ENCODE peak calls at places on chromosomes 13 and 19, in five cellular contexts. Z, N, J, X and A are unnamed samples.

GRCh38 chr13:51643882-51644281 is 59.6 kb downstream of the WDFY2 start:
- DNase-seq in X (peak; percentile 81), J (no peak), Z (no peak), N (no peak), A (no peak)

GRCh38 chr13:99501952-99502310 is 659 bp downstream of the TM9SF2 start:
- DNase-seq in X (peak; percentile 23), N (no peak), Z (no peak), J (peak; percentile 23), A (no peak)

GRCh38 chr13:57878291-57878690 is 246.7 kb downstream of the PCDH17 start:
- DNase-seq in X (no peak), Z (no peak), N (no peak), J (no peak), A (no peak)

GRCh38 chr19:48329167-48329891 is 4.0 kb downstream of the EMP3 start:
- DNase-seq in Z (no peak), N (no peak), J (no peak), X (peak; percentile 78), A (no peak)

GRCh38 chr19:47467914-47468313 is 3.8 kb downstream of the SLC8A2 start:
- DNase-seq in J (no peak), N (no peak), X (no peak), Z (no peak), A (no peak)

GRCh38 chr13:95261956-95262355 is 39.3 kb downstream of the ABCC4 start:
- DNase-seq in X (no peak), J (no peak), Z (no peak), N (no peak), A (no peak)

GRCh38 chr19:16208064-16208759 is 10.5 kb downstream of the AP1M1 start:
- DNase-seq in Z (no peak), N (no peak), X (no peak), J (no peak), A (no peak)

GRCh38 chr13:27913116-27913515 is 6.7 kb upstream of the PDX1 start:
- DNase-seq in N (no peak), X (no peak), J (no peak), Z (no peak), A (no peak)

GRCh38 chr13:80010846-80011245 is 330.1 kb downstream of the SPRY2 start:
- DNase-seq in N (no peak), X (no peak), Z (no peak), J (no peak), A (no peak)

GRCh38 chr13:40984670-40985366 is 34.3 kb downstream of the ELF1 start:
- DNase-seq in J (no peak), X (peak; percentile 23), N (no peak), Z (no peak), A (no peak)

GRCh38 chr13:99655351-99656091 is 154.2 kb downstream of the TM9SF2 start:
- DNase-seq in J (no peak), N (no peak), X (peak; percentile 73), Z (no peak), A (no peak)

GRCh38 chr19:42197375-42197817 is 20.1 kb downstream of the DEDD2 start:
- DNase-seq in N (no peak), J (no peak), X (no peak), Z (no peak), A (no peak)

GRCh38 chr13:97719759-97720158 is 233.7 kb upstream of the IPO5 start:
- DNase-seq in J (no peak), Z (no peak), X (peak; percentile 44), N (no peak), A (no peak)

GRCh38 chr19:1416014-1416841 is 8.8 kb downstream of the DAZAP1 start:
- DNase-seq in N (no peak), Z (no peak), X (peak; percentile 67), J (no peak), A (no peak)

GRCh38 chr19:23401086-23401485 is 5.8 kb upstream of the ZNF91 start:
- DNase-seq in N (no peak), Z (no peak), J (no peak), X (no peak), A (no peak)

GRCh38 chr19:38606131-38606530 is 11.6 kb downstream of the MAP4K1 start:
- DNase-seq in J (no peak), X (no peak), N (no peak), Z (no peak), A (no peak)

GRCh38 chr19:343941-344624 is 513 bp downstream of the MIER2 start:
- DNase-seq in J (peak; percentile 52), Z (peak; percentile 28), N (no peak), X (no peak), A (no peak)

GRCh38 chr19:32881766-32882165 is 12.2 kb upstream of the SLC7A9 start:
- DNase-seq in N (no peak), Z (no peak), X (no peak), J (no peak), A (no peak)

GRCh38 chr19:33427801-33428626 is 54.5 kb downstream of the CEBPG start:
- DNase-seq in N (no peak), Z (no peak), J (peak; percentile 13), X (no peak), A (no peak)

GRCh38 chr13:91111476-91112190 is 235.9 kb upstream of the MIR17HG start:
- DNase-seq in Z (no peak), X (no peak), J (no peak), N (no peak), A (no peak)

GRCh38 chr13:21673592-21674270 is 2.9 kb downstream of the FGF9 start:
- DNase-seq in Z (peak; percentile 57), N (peak; percentile 40), X (peak; percentile 47), J (peak; percentile 75), A (no peak)

GRCh38 chr13:113928701-113929627 is 44.9 kb downstream of the C13orf46 start:
- DNase-seq in X (no peak), N (peak; percentile 82), Z (no peak), J (no peak), A (peak; percentile 98)

GRCh38 chr19:11598103-11598483 is 810 bp downstream of the ZNF627 start:
- DNase-seq in Z (no peak), J (no peak), X (no peak), N (no peak), A (no peak)

GRCh38 chr19:33621811-33622504 is at the start of gene CHST8:
- DNase-seq in N (peak; percentile 57), X (peak; percentile 29), Z (peak; percentile 61), J (peak; percentile 91), A (no peak)

GRCh38 chr19:48044561-48044960 is 682 bp upstream of the CABP5 start:
- DNase-seq in N (no peak), X (no peak), J (no peak), Z (no peak), A (no peak)

GRCh38 chr13:20192470-20193141 is at the start of gene GJB2:
- DNase-seq in J (no peak), X (peak; percentile 32), N (peak; percentile 23), Z (no peak), A (no peak)

GRCh38 chr13:106522898-106523525 is 12.4 kb downstream of the EFNB2 start:
- DNase-seq in J (no peak), Z (no peak), N (no peak), X (peak; percentile 23), A (no peak)

GRCh38 chr13:106521101-106521799 is 14.2 kb downstream of the EFNB2 start:
- DNase-seq in J (no peak), X (no peak), Z (no peak), N (no peak), A (no peak)

GRCh38 chr13:106522112-106522511 is 13.3 kb downstream of the EFNB2 start:
- DNase-seq in J (no peak), N (no peak), Z (no peak), X (peak; percentile 52), A (no peak)

GRCh38 chr13:106518535-106518934 is 16.9 kb downstream of the EFNB2 start:
- DNase-seq in J (no peak), N (no peak), Z (no peak), X (no peak), A (no peak)

DNA sequence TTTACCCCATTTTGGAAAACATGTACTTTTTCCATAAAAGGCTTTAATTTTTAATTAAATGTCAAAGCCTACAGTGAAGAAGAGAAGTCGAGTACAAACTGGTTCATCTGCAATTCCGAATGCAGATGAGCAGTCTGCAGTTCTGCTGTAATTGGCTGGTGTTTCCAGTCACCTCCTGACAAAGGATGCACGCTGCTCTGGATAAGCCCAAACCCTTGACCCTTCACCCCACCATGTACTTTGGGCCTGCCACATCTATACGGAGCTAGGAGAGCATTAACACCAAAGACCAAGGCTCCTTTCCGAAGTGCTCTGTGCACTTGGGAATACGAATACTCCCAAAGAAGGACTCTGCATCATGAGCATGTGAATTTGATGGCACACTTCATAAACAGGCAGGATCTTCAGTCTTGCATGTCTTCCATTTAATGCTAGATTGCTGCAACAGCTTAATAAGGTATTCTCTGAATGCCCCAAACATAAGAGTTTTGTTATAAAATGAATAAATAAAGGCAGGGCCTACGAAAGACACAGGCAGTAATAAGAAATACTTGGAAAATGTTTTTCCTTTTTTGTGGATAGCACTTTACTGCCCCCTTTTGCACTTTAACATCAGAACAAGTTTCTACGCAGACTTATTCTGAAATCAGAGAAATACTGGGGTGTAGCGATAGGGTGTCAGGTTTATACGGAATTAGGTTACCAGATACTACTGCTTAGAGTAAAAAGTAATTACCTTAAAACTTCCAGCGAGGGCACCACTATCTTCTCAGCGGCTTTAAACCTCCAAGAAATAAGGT is 15.1 kb downstream of the EFNB2 start:
- DNase-seq in J (no peak), Z (no peak), X (no peak), N (no peak), A (no peak)
- TF ChIP-seq CTCF in J (no peak), Z (peak; percentile 57), X (peak; percentile 31), N (peak; percentile 44), A (peak; percentile 21)

GRCh38 chr13:31595568-31595967 is 143.8 kb upstream of the RXFP2 start:
- DNase-seq in Z (no peak), X (no peak), N (no peak), J (no peak), A (no peak)

GRCh38 chr13:31588923-31589322 is 150.4 kb upstream of the RXFP2 start:
- DNase-seq in Z (no peak), J (no peak), N (no peak), X (no peak), A (no peak)

GRCh38 chr13:31598990-31599389 is 140.3 kb upstream of the RXFP2 start:
- DNase-seq in Z (no peak), X (no peak), J (no peak), N (no peak), A (no peak)

GRCh38 chr13:31591834-31592233 is 147.5 kb upstream of the RXFP2 start:
- DNase-seq in Z (no peak), J (no peak), N (no peak), X (no peak), A (no peak)

GRCh38 chr13:31594056-31594455 is 145.3 kb upstream of the RXFP2 start:
- DNase-seq in J (no peak), Z (no peak), X (no peak), N (no peak), A (no peak)
- TF ChIP-seq CTCF in J (no peak), Z (no peak), X (no peak), N (no peak), A (no peak)

DNA sequence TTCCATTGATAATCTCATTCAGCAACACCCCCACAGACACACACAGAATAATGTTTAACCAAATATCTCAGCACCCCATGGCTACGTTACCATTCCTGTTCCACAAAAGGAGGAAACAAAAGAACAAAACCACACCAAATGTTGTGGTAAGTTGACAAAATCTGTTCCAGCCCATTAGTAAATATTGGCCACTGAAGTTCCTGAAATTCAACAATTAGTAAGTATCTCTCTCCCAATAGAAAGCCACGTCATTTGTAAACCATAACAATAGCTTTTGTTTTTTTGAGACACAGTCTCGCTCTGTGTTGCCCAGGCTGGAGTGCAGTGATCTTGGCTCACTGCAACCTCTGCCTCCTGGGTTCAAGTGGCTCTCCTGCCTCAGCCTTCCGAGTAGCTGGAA is 2.3 kb upstream of the FCAR start:
- DNase-seq in J (no peak), X (no peak), N (no peak), Z (no peak), A (no peak)
- TF ChIP-seq CTCF in J (no peak), X (no peak), N (no peak), Z (no peak), A (no peak)

GRCh38 chr13:33721719-33722118 is 96.2 kb upstream of the RFC3 start:
- DNase-seq in J (no peak), Z (no peak), X (peak; percentile 47), N (no peak), A (no peak)
- TF ChIP-seq CTCF in J (no peak), Z (no peak), X (no peak), N (no peak), A (no peak)